ENCODE peak calls at places on chromosomes 6 and 20, in nine cellular contexts. Y is sigmoid colon, R is foreskin fibroblast, H is GM23338, I is cardiac fibroblast, G is breast epithelium, O is AG10803, B is tibial nerve, Z is body of pancreas. W is an unnamed sample.

GRCh38 chr6:166162599-166163342 is 4.9 kb downstream of the TBXT start:
- DNase-seq in Z (no peak), Y (peak), B (no peak), G (no peak), H (no peak), I (no peak), R (no peak), O (no peak), W (no peak)

GRCh38 chr6:108133594-108134179 is 32.1 kb upstream of the NR2E1 start:
- DNase-seq in B (no peak), Y (peak), I (peak), R (peak), H (peak), Z (peak), G (peak), O (peak), W (peak)

GRCh38 chr20:39269031-39269461 is 306.9 kb downstream of the DHX35 start:
- DNase-seq in I (peak), O (peak), R (no peak), B (peak), G (peak), Y (peak), Z (peak), H (peak), W (peak)

GRCh38 chr6:112877134-112878100 is 530.3 kb downstream of the RFPL4B start:
- DNase-seq in H (peak), Z (no peak), G (no peak), R (peak), O (peak), Y (no peak), B (no peak), I (peak), W (peak)

GRCh38 chr20:1830240-1830639 is 65.0 kb upstream of the SIRPA start:
- DNase-seq in R (peak), O (peak), Z (peak), H (no peak), G (no peak), B (no peak), I (peak), Y (no peak), W (peak)

GRCh38 chr20:47499053-47499452 is 2.6 kb upstream of the NCOA3 start:
- DNase-seq in H (no peak), O (no peak), G (no peak), I (no peak), Y (no peak), Z (no peak), B (no peak), R (no peak), W (no peak)

GRCh38 chr6:146990284-146990683 is 213.9 kb upstream of the STXBP5 start:
- DNase-seq in Z (no peak), Y (no peak), R (peak), G (no peak), B (no peak), H (no peak), I (peak), O (peak), W (no peak)

GRCh38 chr6:17630511-17631073 is 30.5 kb downstream of the FAM8A1 start:
- DNase-seq in G (no peak), B (peak), H (no peak), Z (no peak), I (no peak), Y (no peak), O (no peak), R (no peak), W (peak)

GRCh38 chr6:148559848-148560433 is 186.9 kb upstream of the UST start:
- DNase-seq in R (peak), I (peak), Y (peak), H (peak), Z (peak), G (peak), O (peak), B (peak), W (peak)

GRCh38 chr6:41578714-41579610 is 32.8 kb downstream of the FOXP4 start:
- DNase-seq in H (peak), B (no peak), Y (no peak), G (no peak), Z (no peak), O (peak), R (peak), I (no peak), W (peak)

GRCh38 chr6:1596088-1596852 is 13.4 kb upstream of the FOXC1 start:
- DNase-seq in H (peak), B (peak), G (peak), Z (peak), O (peak), I (peak), R (no peak), Y (peak), W (peak)

GRCh38 chr6:21664263-21665081 is 70.9 kb downstream of the SOX4 start:
- DNase-seq in Y (peak), G (peak), R (no peak), B (no peak), O (no peak), Z (peak), H (peak), I (peak), W (no peak)

GRCh38 chr6:111625511-111626331 is 20.0 kb upstream of the TRAF3IP2 start:
- DNase-seq in R (no peak), G (no peak), O (peak), B (no peak), Y (peak), Z (peak), H (no peak), I (peak), W (no peak)

GRCh38 chr20:61405007-61405406 is 152.9 kb downstream of the CDH4 start:
- DNase-seq in Y (no peak), H (no peak), I (no peak), B (no peak), Z (no peak), G (no peak), O (no peak), R (no peak), W (no peak)

GRCh38 chr20:50579511-50579910 is 69.3 kb downstream of the PTPN1 start:
- DNase-seq in H (no peak), O (no peak), R (no peak), B (no peak), Z (no peak), I (no peak), Y (peak), G (no peak), W (no peak)

GRCh38 chr6:1329708-1330107 is 17.8 kb downstream of the FOXQ1 start:
- DNase-seq in Z (no peak), B (no peak), I (no peak), G (no peak), H (no peak), O (no peak), Y (no peak), R (no peak), W (no peak)

GRCh38 chr20:1664911-1665310 is 7.3 kb upstream of the SIRPG start:
- DNase-seq in I (no peak), G (no peak), H (no peak), B (no peak), R (no peak), Z (no peak), O (no peak), Y (no peak), W (no peak)

GRCh38 chr20:58173091-58173490 is 55.4 kb downstream of the ANKRD60 start:
- DNase-seq in Z (no peak), Y (no peak), I (no peak), B (no peak), G (no peak), O (no peak), R (no peak), H (no peak), W (no peak)

GRCh38 chr6:139372326-139373153 is 1.9 kb downstream of the CITED2 start:
- DNase-seq in O (peak), Z (no peak), Y (no peak), B (no peak), R (no peak), G (no peak), H (no peak), I (peak), W (peak)

GRCh38 chr6:163332575-163332974 is 81.9 kb upstream of the QKI start:
- DNase-seq in H (no peak), R (no peak), I (no peak), B (no peak), Z (no peak), Y (no peak), O (no peak), G (no peak), W (no peak)

GRCh38 chr6:150119256-150119655 is 23.6 kb upstream of the PPP1R14C start:
- DNase-seq in O (peak), G (no peak), I (peak), Z (no peak), H (no peak), Y (no peak), R (no peak), B (no peak), W (no peak)

GRCh38 chr6:24566020-24566752 is 71.4 kb downstream of the ALDH5A1 start:
- DNase-seq in Y (no peak), O (no peak), I (no peak), Z (no peak), R (no peak), B (no peak), H (no peak), G (no peak), W (no peak)

GRCh38 chr6:130381459-130382380 is 15.9 kb downstream of the TMEM200A start:
- DNase-seq in G (no peak), H (no peak), Y (no peak), O (no peak), R (no peak), I (no peak), B (no peak), Z (no peak), W (no peak)

GRCh38 chr6:105678516-105678915 is 275.6 kb upstream of the PREP start:
- DNase-seq in G (no peak), Z (no peak), R (peak), B (no peak), O (peak), H (no peak), I (peak), Y (no peak), W (peak)

GRCh38 chr20:45339799-45340198 is 8.4 kb downstream of the SDC4 start:
- DNase-seq in Y (no peak), R (no peak), B (no peak), Z (no peak), O (no peak), G (no peak), H (no peak), I (no peak), W (no peak)

DNA sequence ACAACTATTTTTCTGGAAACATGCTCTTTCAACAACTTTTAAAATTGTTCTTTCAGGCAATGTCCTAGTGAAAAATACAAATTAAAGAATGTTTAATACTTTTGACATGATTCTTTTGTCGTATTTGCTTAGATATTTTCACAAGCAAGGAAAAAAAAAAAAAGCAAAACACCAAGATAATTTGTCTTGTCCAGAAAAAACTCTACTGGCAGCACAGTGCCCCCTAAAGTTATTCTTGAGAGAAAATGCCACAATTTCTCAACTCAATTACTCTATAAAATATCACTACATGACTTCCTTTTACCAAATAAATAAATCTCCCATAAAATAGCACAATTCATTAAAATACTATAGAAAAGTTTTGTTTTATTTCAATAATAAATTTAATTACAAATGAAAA is 652.5 kb upstream of the EPHA7 start:
- DNase-seq in B (no peak), G (no peak), I (peak), Z (no peak), O (no peak), H (peak), R (no peak), Y (no peak), W (no peak)
- TF ChIP-seq CTCF in B (no peak), G (no peak), I (peak), Z (no peak), O (no peak), H (peak), R (no peak), Y (no peak), W (no peak)

DNA sequence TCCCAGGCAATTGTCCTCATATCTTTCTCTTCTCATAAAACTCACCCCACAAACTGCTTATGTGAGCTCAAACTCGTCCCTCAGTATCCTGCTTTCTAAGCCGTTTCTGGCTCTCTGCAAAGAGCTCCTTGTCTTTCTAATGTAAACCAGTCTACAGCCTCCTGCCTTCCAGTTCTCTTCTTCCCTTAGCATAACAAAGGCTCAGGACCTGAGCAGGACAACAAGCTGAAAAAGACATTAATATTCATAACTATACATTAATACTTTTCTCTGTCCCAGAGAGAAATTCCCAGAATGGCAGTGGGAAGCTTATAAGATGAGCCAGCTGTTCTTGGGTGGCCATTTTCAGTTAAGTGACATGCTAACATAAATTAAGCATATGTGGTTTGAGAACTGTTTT is 207.0 kb upstream of the TCF21 start:
- DNase-seq in O (no peak), B (no peak), I (no peak), H (peak), Z (no peak), G (no peak), R (no peak), Y (no peak), W (no peak)
- H3K4me3 ChIP-seq in O (no peak), B (no peak), I (no peak), H (peak), Z (no peak), G (no peak), R (no peak), Y (no peak), W (no peak)

DNA sequence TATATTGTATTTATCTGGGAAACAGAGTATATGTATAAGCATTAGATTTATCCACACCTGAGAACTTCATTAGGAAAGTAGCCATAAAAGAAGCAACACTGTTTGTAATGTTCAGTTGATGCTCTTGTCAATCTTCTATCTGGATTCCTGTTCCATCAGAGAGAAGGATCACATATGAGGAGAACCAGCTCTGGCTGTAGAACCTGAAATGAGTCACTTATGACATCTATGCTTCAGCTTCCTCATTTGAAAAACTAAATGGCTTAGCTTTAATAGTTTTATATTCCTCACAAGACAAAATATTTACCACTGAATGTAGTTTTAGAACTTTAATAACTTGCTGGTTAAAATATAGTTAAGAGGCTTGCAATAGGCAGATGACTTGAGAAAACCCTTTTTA is 144.7 kb downstream of the TASP1 start:
- DNase-seq in Z (no peak), R (no peak), I (peak), G (no peak), B (no peak), O (no peak), H (no peak), Y (no peak), W (no peak)
- TF ChIP-seq CTCF in Z (no peak), R (no peak), I (no peak), G (no peak), B (no peak), O (no peak), H (no peak), Y (no peak), W (no peak)

GRCh38 chr6:27138398-27138797 is 109.1 kb upstream of the PRSS16 start:
- DNase-seq in B (no peak), R (no peak), Y (no peak), I (no peak), O (no peak), H (no peak), G (no peak), Z (no peak), W (no peak)

GRCh38 chr6:27135087-27135657 is 112.3 kb upstream of the PRSS16 start:
- DNase-seq in B (no peak), I (no peak), H (no peak), Y (no peak), O (no peak), G (no peak), R (no peak), Z (no peak), W (no peak)

GRCh38 chr6:27138837-27139752 is 108.4 kb upstream of the PRSS16 start:
- DNase-seq in I (peak), Z (peak), H (peak), R (peak), Y (peak), B (peak), G (no peak), O (no peak), W (peak)

GRCh38 chr6:27136077-27136644 is 111.3 kb upstream of the PRSS16 start:
- DNase-seq in O (no peak), G (no peak), Y (no peak), R (no peak), Z (no peak), H (peak), B (no peak), I (no peak), W (no peak)

DNA sequence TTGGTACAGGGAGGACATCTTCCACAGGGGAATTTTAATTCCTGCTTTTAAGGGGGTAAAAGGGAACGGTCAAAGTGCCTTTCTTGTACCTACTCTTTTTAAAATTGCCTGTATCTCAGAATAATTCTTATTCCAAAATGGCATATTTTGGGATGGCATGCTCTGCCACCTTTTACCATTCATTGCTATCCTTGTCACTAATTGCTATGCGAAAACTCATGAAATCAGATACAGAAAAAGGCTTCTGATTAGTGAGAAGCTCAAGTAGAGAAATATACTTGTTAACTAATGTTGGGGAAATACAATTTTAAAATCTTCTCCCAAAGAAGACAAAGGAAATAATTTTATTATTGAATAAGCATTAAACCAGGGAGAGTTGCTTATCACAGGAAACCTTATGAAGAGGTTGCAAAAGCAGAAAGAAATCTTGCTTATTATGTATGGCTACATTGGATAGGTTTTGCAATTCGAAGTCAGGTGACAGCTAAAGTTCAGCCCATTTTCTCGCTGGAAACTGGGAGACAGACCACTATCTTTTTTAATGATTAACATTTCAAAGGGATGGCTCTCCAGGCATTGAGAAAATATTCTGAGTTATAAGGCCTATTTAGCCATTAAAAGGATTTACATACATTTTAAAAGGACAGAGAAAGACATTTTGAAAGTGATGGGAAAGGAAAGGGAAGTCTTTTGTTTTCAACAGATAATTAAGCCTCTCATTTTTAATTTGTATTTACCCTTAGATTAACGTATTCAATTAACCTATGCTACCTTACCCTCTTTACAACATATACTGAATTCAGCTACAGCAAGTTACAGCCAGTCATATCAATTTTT is 110.3 kb upstream of the PRSS16 start:
- DNase-seq in Y (no peak), R (no peak), Z (no peak), B (no peak), H (no peak), G (no peak), O (no peak), I (no peak), W (no peak)
- H3K4me3 ChIP-seq in Y (no peak), R (no peak), Z (no peak), B (no peak), H (peak), G (no peak), O (no peak), I (no peak), W (no peak)

GRCh38 chr6:157235600-157236039 is 87.7 kb downstream of the TMEM242 start:
- DNase-seq in Y (peak), B (peak), G (no peak), R (peak), O (peak), H (peak), I (peak), Z (peak), W (peak)
- TF ChIP-seq CTCF in Y (peak), B (peak), G (peak), R (peak), O (peak), H (peak), I (peak), Z (peak), W (peak)

GRCh38 chr6:117034547-117034946 is 157.5 kb downstream of the RFX6 start:
- DNase-seq in H (no peak), R (no peak), O (no peak), G (no peak), Y (no peak), B (no peak), I (no peak), Z (no peak), W (no peak)
- H3K4me3 ChIP-seq in H (no peak), R (no peak), O (no peak), G (no peak), Y (no peak), B (no peak), I (no peak), Z (no peak), W (no peak)

DNA sequence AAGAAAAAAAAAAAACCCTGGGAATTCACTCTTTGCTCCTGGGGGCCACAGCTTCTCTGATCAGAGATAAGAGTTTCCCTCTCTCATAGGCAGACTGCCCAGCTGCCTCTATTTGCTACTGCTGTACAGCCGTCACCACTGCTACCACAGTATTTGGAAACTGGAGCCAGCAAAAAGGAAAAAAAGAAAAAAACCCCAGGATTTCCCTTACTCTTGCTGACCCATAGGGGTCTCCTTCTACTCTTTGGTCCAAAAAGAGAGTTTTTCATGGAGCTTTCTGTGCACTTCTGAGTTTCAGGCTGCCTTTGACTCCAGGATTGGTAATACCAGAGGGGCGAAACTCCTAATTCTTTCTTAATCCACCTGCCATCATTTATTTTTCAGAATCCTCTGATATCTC is 89.7 kb downstream of the MDGA1 start:
- DNase-seq in I (peak), O (peak), G (no peak), B (no peak), R (no peak), Z (no peak), Y (no peak), H (peak), W (peak)
- TF ChIP-seq CTCF in I (peak), O (peak), G (no peak), B (peak), R (peak), Z (no peak), Y (no peak), H (peak), W (peak)

GRCh38 chr20:44173116-44173515 is 13.9 kb downstream of the JPH2 start:
- DNase-seq in I (no peak), H (no peak), B (no peak), G (no peak), O (no peak), Y (peak), Z (no peak), R (no peak), W (no peak)

GRCh38 chr20:44172572-44172950 is 14.4 kb downstream of the JPH2 start:
- DNase-seq in Y (peak), B (no peak), Z (no peak), G (no peak), H (no peak), I (no peak), R (no peak), O (no peak), W (no peak)

GRCh38 chr20:44173846-44174245 is 13.1 kb downstream of the JPH2 start:
- DNase-seq in I (no peak), Z (no peak), G (no peak), B (no peak), H (no peak), O (no peak), R (no peak), Y (no peak), W (no peak)

GRCh38 chr20:44171775-44172571 is 15.0 kb downstream of the JPH2 start:
- DNase-seq in G (no peak), Z (no peak), B (no peak), R (no peak), O (no peak), H (no peak), Y (peak), I (peak), W (no peak)

GRCh38 chr20:44170796-44171410 is 16.1 kb downstream of the JPH2 start:
- DNase-seq in I (peak), Z (no peak), O (peak), Y (peak), B (no peak), R (no peak), G (no peak), H (no peak), W (peak)
- H3K4me3 ChIP-seq in I (no peak), Z (no peak), O (no peak), Y (no peak), B (no peak), R (no peak), G (no peak), H (no peak), W (no peak)

W was measured in fibroblast of villous mesenchyme.